ENCODE peak calls at places on chromosomes 6 and 20, in four cellular contexts. J is GM12865, H is neural crest cell, X is osteocyte. M is an unnamed sample.
A peak's percentile ranks its signal among the peaks of the same experiment; 100 is the strongest.

GRCh38 chr6:6556738-6557503 is 31.6 kb upstream of the LY86 start:
- DNase-seq in J (peak; percentile 73), H (peak; percentile 48), X (no peak), M (peak; percentile 62)

GRCh38 chr20:49511788-49512525 is 29.5 kb upstream of the KCNB1 start:
- DNase-seq in J (no peak), H (no peak), X (no peak), M (no peak)

GRCh38 chr6:101413773-101414172 is 20.3 kb downstream of the GRIK2 start:
- DNase-seq in J (no peak), H (no peak), X (no peak), M (no peak)

GRCh38 chr20:38804682-38805501 is 605 bp upstream of the PPP1R16B start:
- DNase-seq in J (peak; percentile 85), H (no peak), X (no peak), M (peak; percentile 74)

GRCh38 chr6:17281100-17281496 is at the start of gene RBM24:
- DNase-seq in J (no peak), H (peak; percentile 64), X (peak; percentile 92), M (peak; percentile 37)

GRCh38 chr6:132919476-132919875 is 105.1 kb downstream of the RPS12 start:
- DNase-seq in J (no peak), H (no peak), X (no peak), M (no peak)

GRCh38 chr20:41960166-41960565 is 342.0 kb upstream of the CHD6 start:
- DNase-seq in J (no peak), H (no peak), X (no peak), M (no peak)

GRCh38 chr6:114315841-114316595 is 26.8 kb downstream of the HS3ST5 start:
- DNase-seq in J (no peak), H (no peak), X (no peak), M (no peak)

GRCh38 chr6:13593720-13594119 is 19.3 kb downstream of the SIRT5 start:
- DNase-seq in J (no peak), H (no peak), X (peak; percentile 8), M (no peak)

GRCh38 chr6:93992976-93993375 is 573.6 kb upstream of the EPHA7 start:
- DNase-seq in J (no peak), H (no peak), X (no peak), M (no peak)

GRCh38 chr6:160428818-160429744 is 80.9 kb downstream of the SLC22A3 start:
- DNase-seq in J (no peak), H (no peak), X (no peak), M (no peak)

GRCh38 chr6:79432726-79433125 is 104.5 kb downstream of the LCA5 start:
- DNase-seq in J (no peak), H (no peak), X (no peak), M (no peak)

GRCh38 chr6:135902756-135903331 is 51.3 kb downstream of the PDE7B start:
- DNase-seq in J (no peak), H (no peak), X (no peak), M (no peak)

GRCh38 chr6:28134015-28134414 is 7.7 kb upstream of the ZKSCAN8 start:
- DNase-seq in J (peak; percentile 60), H (peak; percentile 13), X (no peak), M (no peak)

GRCh38 chr6:95686858-95687257 is 109.5 kb downstream of the MANEA start:
- DNase-seq in J (no peak), H (no peak), X (no peak), M (no peak)

GRCh38 chr6:35698858-35699257 is 10.1 kb upstream of the FKBP5 start:
- DNase-seq in J (no peak), H (no peak), X (peak; percentile 49), M (no peak)

GRCh38 chr6:130322673-130323268 is 43.0 kb upstream of the TMEM200A start:
- DNase-seq in J (peak; percentile 75), H (peak; percentile 18), X (no peak), M (peak; percentile 19)

GRCh38 chr6:29850011-29850553 is 22.5 kb downstream of the HLA-G start:
- DNase-seq in J (no peak), H (no peak), X (no peak), M (no peak)

GRCh38 chr6:89509719-89510339 is 76.9 kb downstream of the ANKRD6 start:
- DNase-seq in J (no peak), H (no peak), X (no peak), M (no peak)

GRCh38 chr6:31771992-31772358 is 5.2 kb downstream of the VWA7 start:
- DNase-seq in J (no peak), H (no peak), X (no peak), M (no peak)

GRCh38 chr6:71168233-71168765 is 120.3 kb upstream of the OGFRL1 start:
- DNase-seq in J (no peak), H (no peak), X (no peak), M (no peak)

GRCh38 chr20:18587665-18588553 is at the start of gene DTD1:
- DNase-seq in J (peak; percentile 96), H (peak; percentile 97), X (peak; percentile 96), M (peak; percentile 95)

GRCh38 chr6:104623052-104623690 is 236.5 kb downstream of the HACE1 start:
- DNase-seq in J (peak; percentile 19), H (no peak), X (no peak), M (no peak)

GRCh38 chr6:3912366-3913076 is 63.3 kb downstream of the FAM50B start:
- DNase-seq in J (no peak), H (no peak), X (no peak), M (no peak)

GRCh38 chr6:129251669-129252376 is 368.9 kb downstream of the LAMA2 start:
- DNase-seq in J (peak; percentile 74), H (peak; percentile 65), X (no peak), M (peak; percentile 35)

GRCh38 chr6:46465294-46466165 is 25.7 kb downstream of the RCAN2 start:
- DNase-seq in J (no peak), H (no peak), X (no peak), M (no peak)

GRCh38 chr20:25296094-25297093 is 48.5 kb downstream of the PYGB start:
- DNase-seq in J (peak; percentile 69), H (no peak), X (no peak), M (peak; percentile 69)

GRCh38 chr6:52352239-52353008 is 9.5 kb upstream of the PAQR8 start:
- DNase-seq in J (peak; percentile 88), H (no peak), X (no peak), M (peak; percentile 51)

GRCh38 chr6:156779206-156780116 is 2.3 kb downstream of the ARID1B start:
- DNase-seq in J (peak; percentile 65), H (peak; percentile 20), X (peak; percentile 86), M (peak; percentile 58)

GRCh38 chr6:20497200-20497820 is 36.9 kb upstream of the CDKAL1 start:
- DNase-seq in J (no peak), H (no peak), X (no peak), M (no peak)

GRCh38 chr6:90101403-90101802 is 195.2 kb downstream of the BACH2 start:
- DNase-seq in J (no peak), H (no peak), X (no peak), M (no peak)

GRCh38 chr6:15682965-15683822 is 20.4 kb upstream of the DTNBP1 start:
- DNase-seq in J (peak; percentile 25), H (no peak), X (no peak), M (no peak)

M was measured in GM13976.